ENCODE peak calls at places on chromosomes 16 and 17, in seven cellular contexts. One of them, this sample, is unnamed.

GRCh38 chr16:86134802-86135461 is 236.0 kb downstream of the IRF8 start:
- DNase-seq in EL: no peak
- DNase-seq in left ventricle myocardium inferior: no peak
- DNase-seq in body of pancreas: no peak
- DNase-seq in BJ: no peak
- DNase-seq in PC-9: no peak
- DNase-seq in left cardiac atrium: no peak
- DNase-seq in this sample: no peak

GRCh38 chr16:89534147-89534788 is 26.1 kb downstream of the SPG7 start:
- DNase-seq in body of pancreas: peak
- DNase-seq in PC-9: no peak
- DNase-seq in left ventricle myocardium inferior: no peak
- DNase-seq in left cardiac atrium: no peak
- DNase-seq in EL: no peak
- DNase-seq in BJ: no peak
- DNase-seq in this sample: no peak

GRCh38 chr17:16925461-16926060 is 46.4 kb downstream of the TNFRSF13B start:
- DNase-seq in BJ: no peak
- DNase-seq in body of pancreas: no peak
- DNase-seq in EL: no peak
- DNase-seq in left cardiac atrium: no peak
- DNase-seq in left ventricle myocardium inferior: peak
- DNase-seq in PC-9: no peak
- DNase-seq in this sample: no peak

GRCh38 chr17:45013021-45013997 is 38.1 kb downstream of the DCAKD start:
- DNase-seq in body of pancreas: peak
- DNase-seq in PC-9: no peak
- DNase-seq in BJ: no peak
- DNase-seq in left ventricle myocardium inferior: peak
- DNase-seq in left cardiac atrium: peak
- DNase-seq in EL: no peak
- DNase-seq in this sample: no peak

GRCh38 chr17:82775033-82775823 is 23.4 kb downstream of the TBCD start:
- DNase-seq in EL: peak
- DNase-seq in left cardiac atrium: peak
- DNase-seq in BJ: no peak
- DNase-seq in PC-9: no peak
- DNase-seq in left ventricle myocardium inferior: peak
- DNase-seq in body of pancreas: peak
- DNase-seq in this sample: peak

GRCh38 chr17:78779848-78780247 is 2.2 kb downstream of the CYTH1 start:
- DNase-seq in left ventricle myocardium inferior: no peak
- DNase-seq in PC-9: no peak
- DNase-seq in EL: no peak
- DNase-seq in BJ: no peak
- DNase-seq in left cardiac atrium: no peak
- DNase-seq in body of pancreas: peak
- DNase-seq in this sample: no peak

GRCh38 chr17:49344914-49345313 is 17.1 kb downstream of the ZNF652 start:
- DNase-seq in EL: peak
- DNase-seq in body of pancreas: no peak
- DNase-seq in PC-9: no peak
- DNase-seq in left cardiac atrium: no peak
- DNase-seq in BJ: no peak
- DNase-seq in left ventricle myocardium inferior: no peak
- DNase-seq in this sample: no peak

GRCh38 chr17:63446218-63446980 is at the start of gene CYB561:
- DNase-seq in PC-9: peak
- DNase-seq in BJ: no peak
- DNase-seq in left cardiac atrium: peak
- DNase-seq in EL: peak
- DNase-seq in body of pancreas: peak
- DNase-seq in left ventricle myocardium inferior: peak
- DNase-seq in this sample: peak

GRCh38 chr17:65121368-65121767 is 15.8 kb upstream of the RGS9 start:
- DNase-seq in left cardiac atrium: no peak
- DNase-seq in PC-9: no peak
- DNase-seq in BJ: no peak
- DNase-seq in body of pancreas: no peak
- DNase-seq in EL: no peak
- DNase-seq in left ventricle myocardium inferior: no peak
- DNase-seq in this sample: no peak

GRCh38 chr16:24838554-24839266 is 7.1 kb upstream of the SLC5A11 start:
- DNase-seq in EL: peak
- DNase-seq in PC-9: peak
- DNase-seq in left cardiac atrium: peak
- DNase-seq in BJ: no peak
- DNase-seq in body of pancreas: peak
- DNase-seq in left ventricle myocardium inferior: no peak
- DNase-seq in this sample: peak

GRCh38 chr17:79933863-79934652 is 94.8 kb upstream of the CBX4 start:
- DNase-seq in BJ: no peak
- DNase-seq in body of pancreas: peak
- DNase-seq in left ventricle myocardium inferior: no peak
- DNase-seq in EL: peak
- DNase-seq in PC-9: peak
- DNase-seq in left cardiac atrium: no peak
- DNase-seq in this sample: peak

GRCh38 chr16:84024854-84025253 is 17.7 kb downstream of the SLC38A8 start:
- DNase-seq in BJ: no peak
- DNase-seq in PC-9: no peak
- DNase-seq in left ventricle myocardium inferior: no peak
- DNase-seq in body of pancreas: no peak
- DNase-seq in left cardiac atrium: no peak
- DNase-seq in EL: no peak
- DNase-seq in this sample: no peak

GRCh38 chr17:58402679-58403078 is 14.7 kb downstream of the RNF43 start:
- DNase-seq in BJ: no peak
- DNase-seq in PC-9: peak
- DNase-seq in body of pancreas: no peak
- DNase-seq in EL: peak
- DNase-seq in left cardiac atrium: no peak
- DNase-seq in left ventricle myocardium inferior: no peak
- DNase-seq in this sample: no peak

GRCh38 chr16:75038036-75038959 is 39.5 kb downstream of the ZNRF1 start:
- DNase-seq in EL: peak
- DNase-seq in left ventricle myocardium inferior: no peak
- DNase-seq in PC-9: no peak
- DNase-seq in BJ: no peak
- DNase-seq in body of pancreas: no peak
- DNase-seq in left cardiac atrium: no peak
- DNase-seq in this sample: no peak

GRCh38 chr16:50301626-50302471 is 35.5 kb downstream of the ADCY7 start:
- DNase-seq in left cardiac atrium: no peak
- DNase-seq in body of pancreas: no peak
- DNase-seq in EL: peak
- DNase-seq in BJ: no peak
- DNase-seq in PC-9: peak
- DNase-seq in left ventricle myocardium inferior: no peak
- DNase-seq in this sample: no peak

GRCh38 chr16:1903845-1904820 is 14.1 kb downstream of the HS3ST6 start:
- DNase-seq in body of pancreas: no peak
- DNase-seq in EL: no peak
- DNase-seq in left ventricle myocardium inferior: no peak
- DNase-seq in left cardiac atrium: no peak
- DNase-seq in BJ: no peak
- DNase-seq in PC-9: no peak
- DNase-seq in this sample: no peak

GRCh38 chr17:80265205-80266068 is 4.8 kb downstream of the RNF213 start:
- DNase-seq in PC-9: no peak
- DNase-seq in left ventricle myocardium inferior: no peak
- DNase-seq in EL: no peak
- DNase-seq in BJ: no peak
- DNase-seq in left cardiac atrium: no peak
- DNase-seq in body of pancreas: no peak
- DNase-seq in this sample: no peak

GRCh38 chr16:11398851-11399250 is 53.6 kb downstream of the RMI2 start:
- DNase-seq in left cardiac atrium: peak
- DNase-seq in PC-9: no peak
- DNase-seq in EL: no peak
- DNase-seq in left ventricle myocardium inferior: no peak
- DNase-seq in body of pancreas: no peak
- DNase-seq in BJ: no peak
- DNase-seq in this sample: no peak

GRCh38 chr17:52159159-52159809 is 770 bp upstream of the CA10 start:
- DNase-seq in PC-9: no peak
- DNase-seq in body of pancreas: no peak
- DNase-seq in left cardiac atrium: no peak
- DNase-seq in BJ: no peak
- DNase-seq in left ventricle myocardium inferior: no peak
- DNase-seq in EL: no peak
- DNase-seq in this sample: no peak

GRCh38 chr17:28716740-28717577 is 709 bp downstream of the RAB34 start:
- DNase-seq in left cardiac atrium: peak
- DNase-seq in EL: peak
- DNase-seq in PC-9: no peak
- DNase-seq in BJ: no peak
- DNase-seq in body of pancreas: no peak
- DNase-seq in left ventricle myocardium inferior: peak
- DNase-seq in this sample: no peak

GRCh38 chr17:74893936-74894671 is 671 bp upstream of the FADS6 start:
- DNase-seq in left ventricle myocardium inferior: no peak
- DNase-seq in BJ: no peak
- DNase-seq in EL: no peak
- DNase-seq in PC-9: no peak
- DNase-seq in body of pancreas: no peak
- DNase-seq in left cardiac atrium: no peak
- DNase-seq in this sample: no peak

GRCh38 chr17:7739746-7740145 is 22.2 kb downstream of the DNAH2 start:
- DNase-seq in left ventricle myocardium inferior: no peak
- DNase-seq in left cardiac atrium: no peak
- DNase-seq in EL: no peak
- DNase-seq in PC-9: no peak
- DNase-seq in body of pancreas: no peak
- DNase-seq in BJ: no peak
- DNase-seq in this sample: no peak

GRCh38 chr17:79991924-79992656 is 43.6 kb downstream of the TBC1D16 start:
- DNase-seq in body of pancreas: no peak
- DNase-seq in BJ: no peak
- DNase-seq in left ventricle myocardium inferior: peak
- DNase-seq in left cardiac atrium: peak
- DNase-seq in EL: peak
- DNase-seq in PC-9: no peak
- DNase-seq in this sample: peak

GRCh38 chr17:82848022-82848592 is 8.3 kb upstream of the ZNF750 start:
- DNase-seq in left ventricle myocardium inferior: no peak
- DNase-seq in BJ: no peak
- DNase-seq in left cardiac atrium: no peak
- DNase-seq in PC-9: peak
- DNase-seq in EL: no peak
- DNase-seq in body of pancreas: peak
- DNase-seq in this sample: no peak

GRCh38 chr17:49989518-49989880 is 5.5 kb downstream of the DLX3 start:
- DNase-seq in BJ: no peak
- DNase-seq in EL: no peak
- DNase-seq in left cardiac atrium: no peak
- DNase-seq in PC-9: no peak
- DNase-seq in body of pancreas: no peak
- DNase-seq in left ventricle myocardium inferior: no peak
- DNase-seq in this sample: no peak

GRCh38 chr16:69108069-69108904 is 2.8 kb downstream of the HAS3 start:
- DNase-seq in body of pancreas: no peak
- DNase-seq in left cardiac atrium: no peak
- DNase-seq in BJ: no peak
- DNase-seq in left ventricle myocardium inferior: no peak
- DNase-seq in PC-9: peak
- DNase-seq in EL: no peak
- DNase-seq in this sample: peak

GRCh38 chr17:77644981-77645380 is 313.5 kb upstream of the TNRC6C start:
- DNase-seq in EL: no peak
- DNase-seq in left cardiac atrium: no peak
- DNase-seq in PC-9: no peak
- DNase-seq in body of pancreas: no peak
- DNase-seq in BJ: no peak
- DNase-seq in left ventricle myocardium inferior: no peak
- DNase-seq in this sample: no peak

GRCh38 chr16:9845661-9846361 is 336.4 kb downstream of the GRIN2A start:
- DNase-seq in body of pancreas: no peak
- DNase-seq in BJ: no peak
- DNase-seq in EL: peak
- DNase-seq in PC-9: no peak
- DNase-seq in left ventricle myocardium inferior: no peak
- DNase-seq in left cardiac atrium: no peak
- DNase-seq in this sample: peak

GRCh38 chr16:8893976-8894690 is 12.0 kb downstream of the LITAFD start:
- DNase-seq in EL: no peak
- DNase-seq in left ventricle myocardium inferior: no peak
- DNase-seq in body of pancreas: no peak
- DNase-seq in left cardiac atrium: no peak
- DNase-seq in PC-9: no peak
- DNase-seq in BJ: no peak
- DNase-seq in this sample: no peak

GRCh38 chr16:87707097-87707496 is 58.7 kb downstream of the KLHDC4 start:
- DNase-seq in left ventricle myocardium inferior: no peak
- DNase-seq in BJ: no peak
- DNase-seq in EL: no peak
- DNase-seq in PC-9: no peak
- DNase-seq in left cardiac atrium: no peak
- DNase-seq in body of pancreas: no peak
- DNase-seq in this sample: no peak

GRCh38 chr17:70787721-70788120 is 618.4 kb downstream of the KCNJ2 start:
- DNase-seq in left ventricle myocardium inferior: no peak
- DNase-seq in PC-9: no peak
- DNase-seq in BJ: no peak
- DNase-seq in body of pancreas: no peak
- DNase-seq in EL: no peak
- DNase-seq in left cardiac atrium: no peak
- DNase-seq in this sample: no peak

GRCh38 chr17:50037321-50038107 is 18.4 kb upstream of the ITGA3 start:
- DNase-seq in left ventricle myocardium inferior: peak
- DNase-seq in left cardiac atrium: peak
- DNase-seq in body of pancreas: peak
- DNase-seq in EL: peak
- DNase-seq in BJ: no peak
- DNase-seq in PC-9: peak
- DNase-seq in this sample: no peak

GRCh38 chr17:80899402-80900268 is 92.0 kb upstream of the CHMP6 start:
- DNase-seq in left ventricle myocardium inferior: no peak
- DNase-seq in EL: peak
- DNase-seq in PC-9: no peak
- DNase-seq in BJ: no peak
- DNase-seq in body of pancreas: peak
- DNase-seq in left cardiac atrium: no peak
- DNase-seq in this sample: peak